ENCODE peak calls at places on chromosome 10, in nine cellular contexts. Q is GM13976, Z is lower lobe of right lung, U is nephron progenitor cell, K is fibroblast of mammary gland, T is cardiac muscle cell, V is colonic mucosa, W is B cell, S is AG09309. C is an unnamed sample.

GRCh38 chr10:132883391-132883881 is 58.9 kb downstream of the CFAP46 start:
- DNase-seq in V (no peak), Z (no peak), W (no peak), K (no peak), S (no peak), T (no peak), U (no peak), Q (no peak), C (no peak)

GRCh38 chr10:123800299-123800698 is 91.3 kb downstream of the CPXM2 start:
- DNase-seq in T (peak), S (no peak), V (peak), U (no peak), Z (no peak), K (no peak), Q (no peak), W (no peak), C (no peak)

GRCh38 chr10:29083096-29083495 is 205.8 kb upstream of the LYZL1 start:
- DNase-seq in Z (no peak), V (no peak), S (no peak), U (peak), Q (no peak), K (no peak), W (no peak), T (no peak), C (no peak)

GRCh38 chr10:44143556-44143955 is 241.3 kb downstream of the CXCL12 start:
- DNase-seq in W (no peak), T (no peak), K (no peak), U (no peak), Q (no peak), V (no peak), Z (no peak), S (no peak), C (no peak)

GRCh38 chr10:68099736-68100135 is 9.6 kb upstream of the MYPN start:
- DNase-seq in K (peak), U (no peak), Q (no peak), T (no peak), Z (no peak), S (no peak), V (no peak), W (no peak), C (no peak)

GRCh38 chr10:63137306-63137705 is 4.2 kb downstream of the NRBF2 start:
- DNase-seq in U (no peak), S (no peak), K (peak), Z (no peak), V (no peak), T (no peak), Q (peak), W (no peak), C (peak)

GRCh38 chr10:36499696-36500095 is 625.7 kb upstream of the ANKRD30A start:
- DNase-seq in U (no peak), S (peak), Q (no peak), Z (no peak), W (no peak), T (no peak), V (no peak), K (peak), C (no peak)

GRCh38 chr10:129894721-129895120 is 69.4 kb downstream of the EBF3 start:
- DNase-seq in K (no peak), S (no peak), V (no peak), T (no peak), U (no peak), Q (peak), W (no peak), Z (no peak), C (no peak)

GRCh38 chr10:24518981-24519597 is 204.6 kb downstream of the ARHGAP21 start:
- DNase-seq in V (peak), T (peak), U (peak), S (no peak), K (peak), Z (peak), Q (peak), W (no peak), C (no peak)

GRCh38 chr10:86410542-86411124 is 44.0 kb upstream of the GRID1 start:
- DNase-seq in W (no peak), V (no peak), S (peak), K (peak), T (no peak), U (no peak), Q (no peak), Z (no peak), C (no peak)

GRCh38 chr10:91613411-91614253 is 19.2 kb downstream of the PPP1R3C start:
- DNase-seq in V (no peak), T (no peak), Z (no peak), W (no peak), S (peak), K (peak), U (no peak), Q (no peak), C (no peak)

GRCh38 chr10:1549591-1550290 is 187.6 kb downstream of the ADARB2 start:
- DNase-seq in S (no peak), K (no peak), V (no peak), Z (no peak), Q (no peak), U (no peak), W (no peak), T (no peak), C (peak)

GRCh38 chr10:88982360-88982759 is 8.2 kb upstream of the FAS start:
- DNase-seq in Q (no peak), U (no peak), V (no peak), K (no peak), T (no peak), Z (no peak), W (no peak), S (no peak), C (no peak)

GRCh38 chr10:80489371-80490112 is 35.4 kb downstream of the TSPAN14 start:
- DNase-seq in Q (no peak), K (no peak), W (no peak), Z (no peak), V (no peak), U (no peak), T (no peak), S (no peak), C (peak)

GRCh38 chr10:86102446-86102845 is 264.1 kb downstream of the GRID1 start:
- DNase-seq in Q (no peak), V (no peak), K (no peak), U (no peak), S (no peak), Z (no peak), T (no peak), W (no peak), C (no peak)

GRCh38 chr10:23918090-23918704 is 290.7 kb upstream of the KIAA1217 start:
- DNase-seq in W (no peak), S (no peak), T (peak), V (no peak), U (peak), K (no peak), Z (no peak), Q (no peak), C (no peak)

GRCh38 chr10:125134483-125134848 is 25.9 kb downstream of the CTBP2 start:
- DNase-seq in U (no peak), W (no peak), S (no peak), T (no peak), K (no peak), Z (no peak), V (no peak), Q (no peak), C (no peak)

GRCh38 chr10:122699796-122700466 is at the start of gene C10orf120:
- DNase-seq in Z (no peak), S (no peak), Q (no peak), T (no peak), U (no peak), W (no peak), K (no peak), V (no peak), C (no peak)

GRCh38 chr10:30833625-30833970 is 198.1 kb downstream of the ZNF438 start:
- DNase-seq in V (no peak), S (no peak), U (no peak), Z (no peak), Q (no peak), T (no peak), K (no peak), W (no peak), C (no peak)
- TF ChIP-seq CTCF in V (no peak), S (no peak), U (no peak), Z (no peak), Q (no peak), T (peak), K (no peak), W (no peak), C (no peak)

GRCh38 chr10:87729940-87730339 is 70.3 kb downstream of the PAPSS2 start:
- DNase-seq in S (no peak), T (no peak), Z (no peak), V (no peak), Q (no peak), K (no peak), W (no peak), U (no peak), C (no peak)

GRCh38 chr10:87740232-87740631 is 77.8 kb downstream of the ATAD1 start:
- DNase-seq in Z (no peak), V (no peak), W (no peak), Q (no peak), T (no peak), S (peak), U (no peak), K (peak), C (no peak)

GRCh38 chr10:87733081-87733480 is 73.4 kb downstream of the PAPSS2 start:
- DNase-seq in S (no peak), Q (no peak), W (no peak), T (no peak), V (no peak), K (no peak), Z (no peak), U (no peak), C (no peak)

DNA sequence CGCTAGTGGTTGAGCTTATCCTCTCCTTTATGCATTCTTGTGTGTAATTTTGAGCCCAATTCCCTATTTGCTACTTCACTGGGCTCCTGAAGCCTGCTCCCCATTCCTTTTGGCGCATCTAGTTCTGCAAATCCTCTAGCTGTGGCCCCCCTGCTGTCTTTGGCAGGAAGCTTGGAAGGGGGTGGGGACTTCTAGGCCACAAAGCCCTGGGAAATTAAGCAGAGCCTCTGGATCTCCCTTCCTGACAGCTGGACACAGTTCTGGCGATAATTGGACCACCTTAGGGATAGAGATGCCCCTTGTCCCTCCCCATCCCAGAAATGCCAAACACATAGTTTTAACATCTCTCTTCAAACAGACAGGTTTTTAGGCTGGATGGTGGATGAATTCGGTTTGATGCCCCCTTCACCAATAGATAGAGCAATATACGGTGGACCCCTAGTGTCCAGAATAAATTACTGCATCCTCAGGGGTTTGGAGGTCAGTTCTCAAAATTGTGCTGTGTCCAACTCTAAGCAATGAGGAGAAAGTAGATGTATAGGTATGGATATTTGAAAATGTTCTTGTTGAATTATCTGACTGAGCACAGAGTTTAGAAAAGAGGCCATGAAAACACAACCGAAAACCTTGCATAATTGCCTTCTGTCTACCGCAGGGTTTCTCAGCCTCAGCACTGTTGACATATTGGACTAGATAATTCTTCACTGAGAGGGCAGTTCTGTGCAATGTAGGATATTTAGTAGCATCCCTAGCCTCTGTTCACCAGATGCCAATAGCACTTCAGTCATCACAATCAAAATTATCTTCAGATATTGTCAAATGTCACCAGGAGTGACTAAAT is 75.5 kb downstream of the PAPSS2 start:
- DNase-seq in V (no peak), U (peak), K (peak), T (peak), W (no peak), S (peak), Q (peak), Z (no peak), C (no peak)
- TF ChIP-seq CTCF in V (peak), U (peak), K (peak), T (peak), W (peak), S (peak), Q (peak), Z (peak), C (peak)

GRCh38 chr10:72796538-72796937 is 97.0 kb upstream of the OIT3 start:
- DNase-seq in S (no peak), T (no peak), Q (no peak), W (no peak), U (no peak), V (no peak), Z (no peak), K (no peak), C (no peak)
- TF ChIP-seq CTCF in S (no peak), T (no peak), Q (no peak), W (no peak), U (no peak), V (no peak), Z (no peak), K (no peak), C (no peak)

DNA sequence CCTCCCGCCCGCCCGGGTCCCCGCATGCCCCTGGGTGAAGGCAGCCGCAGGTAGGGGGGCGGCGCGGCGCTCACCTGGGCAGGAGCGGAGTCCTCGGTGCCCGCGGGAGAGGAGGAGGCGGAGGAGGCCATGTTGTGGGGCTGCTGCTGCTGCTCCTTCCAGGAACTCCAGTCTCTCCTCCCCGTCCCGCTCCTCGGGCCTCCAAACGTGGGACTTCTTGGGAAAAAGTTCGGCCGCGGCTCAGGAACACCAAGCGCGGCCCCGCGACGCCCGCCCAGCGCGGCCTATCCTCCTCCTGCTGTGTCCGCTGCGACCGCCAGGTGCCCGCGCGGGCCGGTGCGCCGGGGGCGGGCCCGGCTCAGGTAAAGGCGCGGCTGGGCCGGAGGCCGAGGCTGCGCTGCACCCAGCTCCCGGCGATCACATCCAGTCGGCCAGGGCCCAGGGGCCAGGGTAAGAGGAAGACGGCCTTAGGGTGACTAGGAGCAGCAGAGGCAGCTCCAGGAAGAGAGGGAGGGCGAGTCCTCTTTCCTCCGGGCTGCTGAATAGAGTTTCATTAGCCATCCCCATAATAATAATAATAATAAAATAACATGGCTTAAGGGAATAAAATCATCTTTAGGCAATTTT is 45.0 kb upstream of the CDK1 start:
- DNase-seq in Q (peak), T (peak), W (no peak), K (no peak), S (no peak), U (peak), V (peak), Z (peak), C (no peak)
- TF ChIP-seq CTCF in Q (peak), T (no peak), W (peak), K (no peak), S (no peak), U (peak), V (peak), Z (peak), C (peak)

GRCh38 chr10:79189853-79190435 is 121.2 kb downstream of the ZMIZ1 start:
- DNase-seq in V (no peak), T (no peak), K (no peak), Q (no peak), S (no peak), W (no peak), U (no peak), Z (no peak), C (no peak)

GRCh38 chr10:79185796-79186374 is 117.1 kb downstream of the ZMIZ1 start:
- DNase-seq in W (no peak), V (no peak), T (no peak), U (no peak), S (no peak), K (no peak), Z (no peak), Q (no peak), C (no peak)

GRCh38 chr10:79186742-79187544 is 118.2 kb downstream of the ZMIZ1 start:
- DNase-seq in V (no peak), Z (peak), U (no peak), T (no peak), S (no peak), Q (no peak), W (no peak), K (no peak), C (no peak)

GRCh38 chr10:79187545-79187940 is 118.8 kb downstream of the ZMIZ1 start:
- DNase-seq in U (no peak), Q (no peak), T (no peak), V (no peak), S (no peak), Z (no peak), W (no peak), K (no peak), C (no peak)

DNA sequence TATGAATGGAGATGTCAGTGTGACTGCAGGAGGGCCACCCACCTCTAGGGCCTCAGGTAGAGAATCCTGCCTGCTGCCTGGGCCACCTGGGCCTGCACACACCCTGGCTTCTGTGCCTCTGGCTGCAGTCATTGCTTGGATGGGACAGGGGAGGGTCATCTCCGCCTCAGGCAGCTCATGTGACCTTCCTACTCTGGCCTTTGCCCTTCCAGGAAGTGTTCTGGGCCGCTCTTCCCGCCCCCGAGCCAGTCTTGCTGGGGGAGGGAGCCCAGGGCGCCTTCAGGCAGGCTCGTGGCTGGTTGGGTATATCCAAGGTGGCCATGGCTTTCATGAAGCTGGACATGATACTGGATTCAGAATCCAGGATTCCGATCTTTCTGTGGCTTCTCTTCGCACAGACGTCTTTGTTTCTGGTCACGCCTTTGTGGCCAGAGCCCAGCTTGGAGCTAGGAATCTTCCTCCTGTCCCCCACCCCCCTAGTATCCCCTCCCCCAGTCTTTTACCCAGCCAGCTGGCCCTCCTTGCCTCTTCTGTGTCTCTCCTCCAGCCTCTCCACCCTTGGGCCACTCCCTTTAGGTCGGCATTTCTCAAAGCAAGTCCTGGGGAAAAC is 119.5 kb downstream of the ZMIZ1 start:
- DNase-seq in S (no peak), V (peak), U (peak), T (no peak), K (no peak), W (no peak), Q (no peak), Z (no peak), C (no peak)
- TF ChIP-seq CTCF in S (no peak), V (no peak), U (no peak), T (no peak), K (no peak), W (no peak), Q (no peak), Z (no peak), C (no peak)